ENCODE peak calls at places on chromosomes 6 and 20, in seven cellular contexts. V is AG10803, R is GM20000, S is GM19239, W is neural crest cell, H is left ventricle myocardium inferior, Y is endothelial cell. J is an unnamed sample.
A peak's percentile ranks its signal among the peaks of the same experiment; 100 is the strongest.

GRCh38 chr6:96116674-96117073 is 100.9 kb downstream of the FUT9 start:
- DNase-seq in V (no peak), R (peak; percentile 2), H (no peak), Y (peak; percentile 6), S (no peak), W (peak; percentile 18), J (no peak)

GRCh38 chr6:6686176-6686575 is 97.7 kb downstream of the LY86 start:
- DNase-seq in V (no peak), R (no peak), W (no peak), Y (no peak), S (no peak), H (no peak), J (no peak)

GRCh38 chr6:154689654-154690053 is 43.6 kb upstream of the SCAF8 start:
- DNase-seq in H (no peak), Y (no peak), W (no peak), S (no peak), R (no peak), V (no peak), J (no peak)

GRCh38 chr6:74137910-74138309 is 441.9 kb downstream of the CD109 start:
- DNase-seq in W (no peak), R (no peak), H (no peak), V (peak; percentile 95), Y (no peak), S (no peak), J (no peak)

GRCh38 chr6:157982297-157982579 is 575 bp downstream of the SYNJ2 start:
- DNase-seq in W (no peak), H (no peak), S (peak; percentile 41), R (peak; percentile 74), Y (peak; percentile 46), V (peak; percentile 25), J (peak; percentile 56)

GRCh38 chr20:64065062-64065972 is 2.3 kb downstream of the TCEA2 start:
- DNase-seq in V (no peak), Y (no peak), S (no peak), W (no peak), R (no peak), H (no peak), J (no peak)

GRCh38 chr6:19697744-19698290 is 139.4 kb upstream of the ID4 start:
- DNase-seq in S (no peak), H (no peak), Y (no peak), V (peak; percentile 91), W (no peak), R (no peak), J (no peak)

GRCh38 chr20:34691838-34692237 is 12.3 kb upstream of the TP53INP2 start:
- DNase-seq in Y (no peak), V (no peak), H (no peak), S (no peak), W (no peak), R (no peak), J (no peak)

GRCh38 chr20:57582432-57583288 is 21.8 kb downstream of the PCK1 start:
- DNase-seq in V (no peak), R (no peak), H (no peak), Y (peak; percentile 52), S (no peak), W (peak; percentile 51), J (no peak)

GRCh38 chr20:20019123-20019522 is 2.0 kb downstream of the NAA20 start:
- DNase-seq in S (no peak), H (no peak), V (no peak), W (no peak), R (no peak), Y (no peak), J (no peak)

GRCh38 chr6:102398788-102399390 is 1005.4 kb downstream of the GRIK2 start:
- DNase-seq in S (no peak), R (no peak), Y (no peak), H (no peak), W (no peak), V (no peak), J (no peak)

GRCh38 chr20:49713779-49714712 is at the start of gene B4GALT5:
- DNase-seq in Y (peak; percentile 81), W (peak; percentile 80), S (peak; percentile 82), H (peak; percentile 73), V (peak; percentile 68), R (peak; percentile 92), J (peak; percentile 89)

GRCh38 chr20:13325033-13325432 is 104.0 kb downstream of the ISM1 start:
- DNase-seq in S (no peak), R (no peak), H (no peak), V (peak; percentile 38), Y (peak; percentile 34), W (no peak), J (no peak)

GRCh38 chr6:93550551-93551276 is 131.4 kb upstream of the EPHA7 start:
- DNase-seq in H (no peak), V (no peak), R (no peak), Y (no peak), S (no peak), W (no peak), J (no peak)

GRCh38 chr6:167760979-167761793 is 65.5 kb upstream of the AFDN start:
- DNase-seq in Y (no peak), S (no peak), R (no peak), H (peak; percentile 48), W (peak; percentile 48), V (no peak), J (no peak)

GRCh38 chr6:104118274-104118673 is 741.4 kb downstream of the HACE1 start:
- DNase-seq in H (no peak), R (no peak), Y (no peak), V (peak; percentile 47), W (no peak), S (no peak), J (no peak)

GRCh38 chr20:6704132-6704861 is 63.2 kb upstream of the BMP2 start:
- DNase-seq in S (no peak), H (no peak), V (peak; percentile 64), R (no peak), Y (no peak), W (no peak), J (no peak)

GRCh38 chr20:840858-841567 is 7.5 kb downstream of the FAM110A start:
- DNase-seq in V (no peak), W (no peak), H (no peak), R (peak; percentile 68), S (no peak), Y (no peak), J (no peak)

GRCh38 chr6:169229611-169230321 is 23.9 kb downstream of the THBS2 start:
- DNase-seq in W (no peak), R (no peak), S (no peak), H (no peak), Y (no peak), V (peak; percentile 41), J (no peak)

GRCh38 chr6:23654745-23655144 is 471.3 kb upstream of the NRSN1 start:
- DNase-seq in Y (no peak), V (no peak), H (no peak), S (no peak), W (no peak), R (no peak), J (no peak)